ENCODE peak calls at places on chromosomes 7 and 10, in six cellular contexts. W is upper lobe of left lung, J is GM12878, M is A549, Y is HepG2, O is K562. A is an unnamed sample.

GRCh38 chr7:50697686-50698085 is 85.0 kb downstream of the GRB10 start:
- ATAC-seq in W (peak; percentile 70), J (no peak), O (peak; percentile 53), M (no peak), Y (peak; percentile 47), A (no peak)

GRCh38 chr7:28500143-28500542 is 87.8 kb downstream of the CREB5 start:
- ATAC-seq in J (no peak), O (no peak), Y (no peak), W (no peak), M (no peak), A (no peak)

GRCh38 chr10:14740684-14741247 is 33.9 kb downstream of the FAM107B start:
- ATAC-seq in Y (no peak), M (no peak), J (peak; percentile 62), O (no peak), W (peak; percentile 46), A (no peak)

GRCh38 chr7:43506460-43506859 is 76.4 kb upstream of the STK17A start:
- ATAC-seq in Y (no peak), O (no peak), M (no peak), J (no peak), W (no peak), A (no peak)

GRCh38 chr7:95972554-95972953 is 200.2 kb downstream of the DYNC1I1 start:
- ATAC-seq in J (no peak), Y (no peak), W (no peak), M (no peak), O (no peak), A (no peak)

GRCh38 chr7:35648367-35648766 is 46.6 kb downstream of the HERPUD2 start:
- ATAC-seq in W (no peak), O (peak; percentile 60), J (no peak), M (no peak), Y (peak; percentile 58), A (no peak)

GRCh38 chr10:60731134-60731883 is 47.0 kb upstream of the CDK1 start:
- ATAC-seq in W (no peak), M (no peak), J (peak; percentile 82), Y (no peak), O (no peak), A (no peak)

GRCh38 chr7:43721193-43721806 is 8.0 kb downstream of the COA1 start:
- ATAC-seq in Y (no peak), O (peak; percentile 40), W (peak; percentile 61), M (no peak), J (peak; percentile 52), A (no peak)

GRCh38 chr10:20473361-20473760 is 423.8 kb downstream of the NEBL start:
- ATAC-seq in Y (no peak), O (no peak), M (no peak), J (no peak), W (no peak), A (no peak)

GRCh38 chr10:79132681-79133381 is 64.1 kb downstream of the ZMIZ1 start:
- ATAC-seq in O (peak; percentile 62), J (no peak), Y (no peak), W (no peak), M (no peak), A (no peak)

GRCh38 chr10:30528427-30528782 is 94.4 kb downstream of the MAP3K8 start:
- ATAC-seq in M (no peak), Y (peak; percentile 14), J (no peak), W (no peak), O (no peak), A (no peak)

GRCh38 chr10:97072851-97073665 is 112.7 kb downstream of the SLIT1 start:
- ATAC-seq in J (peak; percentile 94), W (peak; percentile 77), M (peak; percentile 90), Y (peak; percentile 79), O (peak; percentile 86), A (peak; percentile 79)

GRCh38 chr7:125926621-125927020 is 997.0 kb upstream of the POT1 start:
- ATAC-seq in M (no peak), Y (no peak), W (no peak), O (no peak), J (no peak), A (no peak)

GRCh38 chr7:18532813-18533212 is 37.3 kb downstream of the HDAC9 start:
- ATAC-seq in W (no peak), Y (no peak), O (no peak), M (no peak), J (peak; percentile 38), A (no peak)

GRCh38 chr10:77405771-77406241 is 231.8 kb downstream of the KCNMA1 start:
- ATAC-seq in J (peak; percentile 86), O (peak; percentile 96), M (peak; percentile 88), Y (peak; percentile 53), W (peak; percentile 62), A (peak; percentile 86)

GRCh38 chr10:58653139-58653538 is 140.5 kb downstream of the BICC1 start:
- ATAC-seq in O (no peak), J (no peak), Y (no peak), M (no peak), W (peak; percentile 48), A (peak; percentile 22)

GRCh38 chr10:85259908-85260307 is 931.5 kb downstream of the CCSER2 start:
- ATAC-seq in J (no peak), M (no peak), O (no peak), W (no peak), Y (no peak), A (no peak)

GRCh38 chr10:12549297-12549696 is 199.9 kb downstream of the CAMK1D start:
- ATAC-seq in J (peak; percentile 60), Y (peak; percentile 49), M (peak; percentile 39), W (no peak), O (peak; percentile 54), A (no peak)
- TF ChIP-seq CTCF in J (peak; percentile 19), Y (no peak), M (peak; percentile 18), W (no peak), O (no peak), A (no peak)

GRCh38 chr10:5411941-5412276 is 448 bp upstream of the NET1 start:
- ATAC-seq in Y (no peak), O (no peak), J (no peak), W (no peak), M (no peak), A (peak; percentile 5)
- H3K4me3 ChIP-seq in Y (peak overlapping the region; percentile 92), O (peak overlapping the region; percentile 87), J (peak overlapping the region; percentile 80), W (no peak overlapping the region), M (peak overlapping the region; percentile 69), A (peak overlapping the region; percentile 88)

DNA sequence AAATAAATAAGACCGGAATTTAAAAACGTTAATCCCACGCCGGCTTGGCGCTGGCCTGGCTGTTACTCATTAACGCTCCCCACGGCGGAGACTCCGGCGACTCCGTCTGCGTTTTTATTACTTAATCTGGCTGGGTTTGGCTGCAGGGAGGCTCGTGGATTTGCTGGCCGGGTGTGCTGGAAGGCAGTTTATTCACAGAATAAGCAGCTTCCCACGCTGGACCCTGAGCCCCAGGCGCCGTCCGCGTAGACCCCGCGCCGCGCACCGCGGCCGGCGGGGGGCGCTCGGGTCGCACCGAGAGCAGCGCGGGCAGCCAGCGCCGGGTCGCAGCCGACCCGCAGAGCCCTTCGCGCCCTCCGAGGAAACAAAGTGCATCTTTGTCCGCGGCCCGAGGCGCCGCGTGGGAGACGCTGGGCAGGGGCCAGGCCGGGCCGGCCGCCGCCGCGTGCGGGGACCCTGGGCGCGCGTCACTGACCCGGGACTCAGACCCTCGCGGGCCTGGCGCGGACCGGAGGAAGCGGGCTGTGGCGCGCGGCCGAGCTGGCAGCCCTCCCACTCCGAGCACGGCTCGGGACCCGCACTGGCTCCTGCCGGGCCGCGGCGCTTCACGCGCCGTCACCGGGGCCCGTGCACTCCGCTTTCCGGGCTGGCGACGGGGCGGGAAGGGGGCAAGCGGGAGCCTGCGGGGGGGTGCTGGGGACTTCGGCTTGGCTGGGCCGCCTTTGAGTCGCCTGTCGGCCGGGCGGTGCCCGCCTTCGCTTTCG is 586 bp upstream of the GRK5 start:
- ATAC-seq in M (peak; percentile 69), W (peak; percentile 88), Y (peak; percentile 68), J (peak; percentile 65), O (peak; percentile 82), A (peak; percentile 72)
- TF ChIP-seq EP300 in M (no peak), W (no peak), Y (no peak), J (no peak), O (no peak), A (no peak)

GRCh38 chr10:46285966-46286620 is 704 bp upstream of the ANTXRL start:
- ATAC-seq in J (no peak), W (no peak), M (no peak), O (no peak), Y (no peak), A (no peak)

GRCh38 chr10:46286991-46287693 is at the start of gene ANTXRL:
- ATAC-seq in Y (no peak), M (no peak), W (no peak), J (no peak), O (no peak), A (no peak)

GRCh38 chr10:46289209-46289810 is 2.5 kb downstream of the ANTXRL start:
- ATAC-seq in M (no peak), J (no peak), O (no peak), Y (no peak), W (no peak), A (no peak)

GRCh38 chr10:46288601-46289206 is 1.9 kb downstream of the ANTXRL start:
- ATAC-seq in Y (no peak), J (no peak), M (no peak), W (no peak), O (no peak), A (no peak)

GRCh38 chr10:46287846-46288480 is 1.2 kb downstream of the ANTXRL start:
- ATAC-seq in W (no peak), Y (no peak), M (no peak), J (no peak), O (no peak), A (no peak)
- TF ChIP-seq CTCF in W (no peak), Y (no peak), M (no peak), J (no peak), O (no peak), A (no peak)

GRCh38 chr10:73095479-73096021 is 1.1 kb downstream of the P4HA1 start:
- ATAC-seq in J (peak; percentile 1), W (peak; percentile 48), O (peak; percentile 15), Y (no peak), M (peak; percentile 24), A (no peak)

GRCh38 chr10:73094986-73095478 is 1.6 kb downstream of the P4HA1 start:
- ATAC-seq in J (no peak), Y (no peak), W (no peak), M (no peak), O (no peak), A (no peak)

GRCh38 chr10:73096041-73096451 is 620 bp downstream of the P4HA1 start:
- ATAC-seq in J (peak; percentile 80), O (peak; percentile 74), M (peak; percentile 76), Y (peak; percentile 68), W (peak; percentile 74), A (peak; percentile 28)

GRCh38 chr10:73092830-73093229 is 3.8 kb downstream of the P4HA1 start:
- ATAC-seq in Y (no peak), W (no peak), J (no peak), O (no peak), M (no peak), A (no peak)

DNA sequence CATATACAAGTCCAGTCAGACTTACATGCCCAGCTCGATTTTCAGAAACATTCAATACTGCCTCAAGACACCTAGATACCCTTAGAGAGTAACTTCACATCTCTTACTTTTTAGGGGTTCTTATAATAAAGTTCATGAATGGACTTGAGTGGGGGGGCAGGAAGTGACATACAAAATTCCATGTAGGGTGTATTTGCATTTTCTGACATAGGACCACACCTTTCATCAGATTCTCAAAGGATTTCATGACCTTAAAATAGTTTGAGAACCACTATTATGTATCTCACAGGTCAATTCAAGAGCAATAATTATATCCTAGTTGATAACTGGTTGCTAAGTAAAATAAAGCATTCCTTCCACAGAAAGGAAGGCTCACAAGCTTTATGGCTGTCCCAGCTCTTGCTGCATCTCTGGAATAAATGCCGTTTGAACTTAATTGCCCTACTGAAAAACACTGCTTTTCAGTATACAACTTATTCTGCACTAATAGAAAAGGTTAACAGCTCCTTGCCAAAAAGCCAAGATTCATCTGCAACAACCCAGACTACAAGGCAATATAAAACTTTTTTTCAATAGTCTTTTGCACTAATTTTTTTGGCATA is 2.3 kb downstream of the P4HA1 start:
- ATAC-seq in Y (no peak), M (no peak), J (no peak), W (no peak), O (no peak), A (no peak)
- H3K4me3 ChIP-seq in Y (peak overlapping the region; percentile 100), M (peak overlapping the region; percentile 75), J (peak overlapping the region; percentile 95), W (no peak overlapping the region), O (peak overlapping the region; percentile 74), A (peak overlapping the region; percentile 88)

A was measured in gastroesophageal sphincter.